ENCODE peak calls at places on chromosome 22, in nine cellular contexts. A is tibial artery; J is heart right ventricle; K is H1; X is HL-60; S is colonic mucosa; H is transverse colon; I is lung; M is CD8-positive, alpha-beta T cell. D is an unnamed sample.
A peak's percentile ranks its signal among the peaks of the same experiment; 100 is the strongest.

GRCh38 chr22:37330200-37331033 is 48.1 kb downstream of the CYTH4 start:
- DNase-seq in A (no peak), J (no peak), K (peak; percentile 69), X (no peak), S (peak; percentile 73), H (peak; percentile 22), I (no peak), M (no peak), D (no peak)

GRCh38 chr22:41447435-41448188 is 1.0 kb upstream of the TOB2 start:
- DNase-seq in A (peak; percentile 65), J (peak; percentile 79), K (no peak), X (no peak), S (peak; percentile 74), H (peak; percentile 69), I (peak; percentile 68), M (peak; percentile 50), D (peak; percentile 67)

GRCh38 chr22:26610072-26610958 is 7.5 kb downstream of the CRYBB1 start:
- DNase-seq in A (peak; percentile 29), J (peak; percentile 21), K (no peak), X (no peak), S (peak; percentile 34), H (peak; percentile 75), I (no peak), M (peak; percentile 22), D (no peak)

GRCh38 chr22:33687464-33687863 is 232.8 kb downstream of the LARGE1 start:
- DNase-seq in A (no peak), J (no peak), K (no peak), X (no peak), S (no peak), H (no peak), I (no peak), M (no peak), D (no peak)

GRCh38 chr22:27952779-27953178 is 33.7 kb upstream of the PITPNB start:
- DNase-seq in A (no peak), J (no peak), K (no peak), X (no peak), S (no peak), H (no peak), I (no peak), M (no peak), D (no peak)

GRCh38 chr22:42444060-42444904 is 12.1 kb upstream of the NFAM1 start:
- DNase-seq in A (peak; percentile 84), J (peak; percentile 84), K (no peak), X (no peak), S (peak; percentile 96), H (peak; percentile 93), I (peak; percentile 72), M (peak; percentile 73), D (peak; percentile 94)

GRCh38 chr22:36885474-36885873 is 24.7 kb downstream of the NCF4 start:
- DNase-seq in A (no peak), J (no peak), K (no peak), X (no peak), S (no peak), H (no peak), I (no peak), M (no peak), D (no peak)

GRCh38 chr22:47307326-47307725 is 544.9 kb downstream of the TBC1D22A start:
- DNase-seq in A (no peak), J (no peak), K (no peak), X (no peak), S (no peak), H (no peak), I (no peak), M (no peak), D (no peak)

GRCh38 chr22:41940853-41941765 is 5.8 kb downstream of the CENPM start:
- DNase-seq in A (peak; percentile 85), J (peak; percentile 82), K (no peak), X (peak; percentile 65), S (peak; percentile 89), H (peak; percentile 92), I (peak; percentile 84), M (peak; percentile 85), D (peak; percentile 85)

GRCh38 chr22:27460596-27461347 is 340.8 kb downstream of the MN1 start:
- DNase-seq in A (peak; percentile 76), J (peak; percentile 30), K (no peak), X (no peak), S (no peak), H (no peak), I (no peak), M (no peak), D (peak; percentile 43)

GRCh38 chr22:41429232-41429945 is 17.2 kb downstream of the TOB2 start:
- DNase-seq in A (no peak), J (no peak), K (no peak), X (no peak), S (no peak), H (no peak), I (no peak), M (no peak), D (no peak)

GRCh38 chr22:26318975-26319374 is 110.1 kb upstream of the ASPHD2 start:
- DNase-seq in A (no peak), J (no peak), K (no peak), X (no peak), S (no peak), H (no peak), I (no peak), M (no peak), D (no peak)

GRCh38 chr22:36998620-36999351 is 20.5 kb downstream of the TST start:
- DNase-seq in A (no peak), J (no peak), K (no peak), X (no peak), S (no peak), H (peak; percentile 44), I (no peak), M (no peak), D (no peak)

GRCh38 chr22:42673898-42674390 is 24.8 kb upstream of the CYB5R3 start:
- DNase-seq in A (no peak), J (no peak), K (no peak), X (no peak), S (no peak), H (no peak), I (no peak), M (no peak), D (no peak)

GRCh38 chr22:28027453-28028448 is 108.7 kb upstream of the PITPNB start:
- DNase-seq in A (peak; percentile 43), J (no peak), K (no peak), X (no peak), S (peak; percentile 18), H (no peak), I (no peak), M (no peak), D (no peak)

GRCh38 chr22:48806227-48806781 is 1021.4 kb downstream of the BRD1 start:
- DNase-seq in A (no peak), J (no peak), K (no peak), X (no peak), S (no peak), H (no peak), I (no peak), M (no peak), D (no peak)

GRCh38 chr22:40426671-40427070 is 56.3 kb downstream of the SGSM3 start:
- DNase-seq in A (no peak), J (no peak), K (no peak), X (no peak), S (no peak), H (no peak), I (no peak), M (no peak), D (no peak)

GRCh38 chr22:48737461-48738203 is 1090.0 kb downstream of the BRD1 start:
- DNase-seq in A (no peak), J (no peak), K (no peak), X (no peak), S (no peak), H (no peak), I (no peak), M (no peak), D (no peak)

GRCh38 chr22:37240941-37241320 is 3.1 kb downstream of the RAC2 start:
- DNase-seq in A (no peak), J (no peak), K (no peak), X (no peak), S (no peak), H (no peak), I (no peak), M (no peak), D (no peak)

GRCh38 chr22:24867327-24868022 is 61.5 kb downstream of the SGSM1 start:
- DNase-seq in A (no peak), J (no peak), K (no peak), X (no peak), S (no peak), H (no peak), I (no peak), M (no peak), D (no peak)
- H3K27ac ChIP-seq in A (no peak overlapping the region), J (no peak overlapping the region), K (no peak overlapping the region), X (no peak overlapping the region), S (no peak overlapping the region), H (no peak overlapping the region), I (no peak overlapping the region), M (no peak overlapping the region), D (no peak overlapping the region)

GRCh38 chr22:44231229-44231628 is 50.5 kb downstream of the PARVG start:
- DNase-seq in A (no peak), J (no peak), K (no peak), X (no peak), S (no peak), H (no peak), I (no peak), M (no peak), D (no peak)
- H3K27ac ChIP-seq in A (no peak overlapping the region), J (no peak overlapping the region), K (no peak overlapping the region), X (no peak overlapping the region), S (no peak overlapping the region), H (no peak overlapping the region), I (no peak overlapping the region), M (no peak overlapping the region), D (no peak overlapping the region)

GRCh38 chr22:29621761-29622526 is 18.5 kb downstream of the NF2 start:
- DNase-seq in A (no peak), J (no peak), K (no peak), X (no peak), S (no peak), H (no peak), I (no peak), M (no peak), D (no peak)

GRCh38 chr22:29626497-29627195 is 23.2 kb downstream of the NF2 start:
- DNase-seq in A (no peak), J (no peak), K (no peak), X (no peak), S (no peak), H (no peak), I (no peak), M (no peak), D (no peak)

GRCh38 chr22:29623553-29624169 is 20.2 kb downstream of the NF2 start:
- DNase-seq in A (no peak), J (no peak), K (no peak), X (no peak), S (no peak), H (no peak), I (no peak), M (no peak), D (no peak)

GRCh38 chr22:29625090-29625825 is 21.8 kb downstream of the NF2 start:
- DNase-seq in A (peak; percentile 46), J (no peak), K (no peak), X (peak; percentile 41), S (peak; percentile 44), H (peak; percentile 34), I (peak; percentile 36), M (peak; percentile 18), D (peak; percentile 51)

GRCh38 chr22:29623059-29623458 is 19.6 kb downstream of the NF2 start:
- DNase-seq in A (no peak), J (no peak), K (no peak), X (no peak), S (no peak), H (no peak), I (no peak), M (no peak), D (no peak)
- H3K27ac ChIP-seq in A (no peak overlapping the region), J (no peak overlapping the region), K (no peak overlapping the region), X (no peak overlapping the region), S (no peak overlapping the region), H (peak overlapping the region; percentile 40), I (no peak overlapping the region), M (no peak overlapping the region), D (peak overlapping the region; percentile 67)

GRCh38 chr22:45198463-45198795 is 34.7 kb downstream of the NUP50 start:
- DNase-seq in A (no peak), J (no peak), K (no peak), X (no peak), S (no peak), H (no peak), I (no peak), M (no peak), D (no peak)
- H3K27ac ChIP-seq in A (no peak overlapping the region), J (no peak overlapping the region), K (no peak overlapping the region), X (no peak overlapping the region), S (no peak overlapping the region), H (no peak overlapping the region), I (no peak overlapping the region), M (no peak overlapping the region), D (no peak overlapping the region)